ENCODE peak calls at places on chromosomes 16 and 17, in nine cellular contexts. U is pancreas, D is neural crest cell, J is AG10803, P is GM20000, A is thyroid gland, H is SK-N-SH, Z is Peyer's patch, T is brain microvascular endothelial cell. Y is an unnamed sample.

GRCh38 chr16:794853-795466 is 5.6 kb downstream of the GNG13 start:
- DNase-seq in P (no peak), J (no peak), D (no peak), H (no peak), U (no peak), Z (no peak), A (no peak), T (no peak), Y (no peak)

GRCh38 chr16:31833047-31833446 is 40.6 kb upstream of the ZNF267 start:
- DNase-seq in Z (no peak), J (no peak), P (no peak), D (no peak), H (no peak), U (no peak), T (no peak), A (no peak), Y (no peak)

GRCh38 chr16:70018254-70018653 is 67.1 kb downstream of the CLEC18A start:
- DNase-seq in U (no peak), Z (no peak), H (peak), P (peak), J (peak), D (no peak), A (no peak), T (peak), Y (no peak)

GRCh38 chr16:12758031-12758669 is 45.5 kb downstream of the CPPED1 start:
- DNase-seq in J (no peak), T (no peak), P (no peak), Z (no peak), H (peak), D (no peak), U (no peak), A (no peak), Y (no peak)

GRCh38 chr17:43056051-43056450 is 31.0 kb downstream of the RND2 start:
- DNase-seq in P (no peak), A (peak), Z (no peak), H (no peak), T (no peak), U (no peak), D (no peak), J (no peak), Y (no peak)

GRCh38 chr17:1941241-1942065 is 83.7 kb downstream of the RTN4RL1 start:
- DNase-seq in A (no peak), U (no peak), T (no peak), P (no peak), D (no peak), H (no peak), Z (peak), J (no peak), Y (no peak)

GRCh38 chr16:23826528-23827244 is 9.1 kb upstream of the PRKCB start:
- DNase-seq in D (no peak), J (no peak), A (no peak), Z (no peak), P (peak), H (no peak), U (no peak), T (no peak), Y (no peak)

GRCh38 chr17:64504769-64505319 is 1.2 kb downstream of the DDX5 start:
- DNase-seq in T (peak), D (no peak), H (no peak), Z (no peak), U (peak), A (no peak), J (peak), P (no peak), Y (no peak)

GRCh38 chr16:3983081-3983520 is 102.6 kb upstream of the CREBBP start:
- DNase-seq in T (peak), A (peak), P (peak), U (peak), Z (peak), J (peak), D (peak), H (peak), Y (peak)

GRCh38 chr17:77419547-77420475 is 279.0 kb downstream of the SEC14L1 start:
- DNase-seq in D (no peak), U (no peak), J (peak), P (no peak), Z (no peak), A (no peak), H (peak), T (no peak), Y (peak)

GRCh38 chr17:10205549-10206185 is 7.3 kb upstream of the GAS7 start:
- DNase-seq in T (no peak), Z (no peak), A (no peak), U (no peak), D (no peak), H (no peak), P (no peak), J (no peak), Y (no peak)

GRCh38 chr16:67284699-67285646 is 5.6 kb downstream of the PLEKHG4 start:
- DNase-seq in P (no peak), T (no peak), D (peak), U (peak), J (no peak), A (peak), H (peak), Z (peak), Y (peak)
- TF ChIP-seq CTCF in P (no peak), T (peak), D (peak), U (peak), J (peak), A (peak), H (peak), Z (peak), Y (no peak)

GRCh38 chr17:73340093-73340596 is 28.3 kb upstream of the CDC42EP4 start:
- DNase-seq in U (no peak), A (no peak), D (no peak), H (no peak), P (no peak), Z (no peak), T (peak), J (peak), Y (no peak)
- TF ChIP-seq CTCF in U (no peak), A (no peak), D (no peak), H (peak), P (no peak), Z (no peak), T (peak), J (peak), Y (no peak)

GRCh38 chr16:21689107-21689506 is 25.3 kb downstream of the OTOA start:
- DNase-seq in Z (no peak), P (no peak), H (no peak), U (no peak), D (no peak), J (no peak), A (no peak), T (no peak), Y (no peak)

GRCh38 chr16:21685034-21685455 is 21.3 kb downstream of the OTOA start:
- DNase-seq in P (no peak), H (no peak), J (no peak), A (no peak), T (no peak), D (peak), Z (no peak), U (no peak), Y (no peak)

GRCh38 chr16:21683184-21683583 is 19.4 kb downstream of the OTOA start:
- DNase-seq in U (no peak), D (no peak), H (no peak), A (no peak), T (no peak), Z (no peak), P (no peak), J (no peak), Y (no peak)

GRCh38 chr16:21684199-21684598 is 20.4 kb downstream of the OTOA start:
- DNase-seq in P (peak), H (peak), J (no peak), T (no peak), A (peak), U (no peak), D (peak), Z (no peak), Y (no peak)
- TF ChIP-seq CTCF in P (peak), H (peak), J (peak), T (peak), A (no peak), U (peak), D (peak), Z (no peak), Y (peak)

GRCh38 chr17:38693700-38694329 is 11.3 kb upstream of the MLLT6 start:
- DNase-seq in A (peak), T (no peak), H (peak), Z (no peak), J (peak), U (peak), D (no peak), P (no peak), Y (no peak)
- TF ChIP-seq CTCF in A (no peak), T (no peak), H (no peak), Z (no peak), J (peak), U (no peak), D (no peak), P (no peak), Y (no peak)

DNA sequence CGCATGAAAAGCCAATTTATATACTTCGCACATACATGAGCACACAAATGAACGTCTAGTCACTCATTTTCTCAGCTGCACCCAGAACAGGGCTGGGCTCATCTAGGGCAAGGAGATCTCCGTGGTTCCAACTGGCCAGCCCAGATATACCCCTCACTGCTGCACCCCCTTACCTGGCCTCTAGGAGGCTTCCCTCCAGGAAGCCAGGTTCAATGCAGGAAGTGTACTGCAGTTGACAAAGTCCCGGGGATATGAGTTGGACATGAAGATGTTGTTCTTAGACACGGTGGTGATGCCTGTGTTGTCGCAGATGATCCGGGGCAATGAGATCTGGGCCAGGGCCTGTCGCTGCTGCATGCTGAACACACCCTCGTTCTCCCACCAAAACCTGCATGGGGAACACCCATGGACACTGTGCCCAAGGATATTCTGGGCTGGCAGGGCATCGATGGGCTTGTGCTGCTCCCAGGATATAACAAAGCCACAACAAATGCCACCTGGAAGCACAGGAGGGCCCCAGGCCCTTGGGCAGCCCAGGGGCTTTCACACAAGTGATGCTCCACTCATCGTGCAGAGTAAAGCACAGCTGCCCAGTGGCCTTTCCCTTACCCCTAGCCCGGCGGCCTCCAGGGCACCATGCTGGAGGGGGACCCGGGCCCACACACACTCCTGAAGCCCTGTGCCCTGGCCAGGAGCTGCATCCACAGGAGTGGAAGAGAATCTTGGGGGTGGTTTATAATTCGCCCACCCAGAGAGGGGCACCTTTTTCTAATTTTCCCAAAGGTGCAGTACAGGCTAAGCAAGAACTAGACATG is 10.1 kb downstream of the MPO start:
- DNase-seq in J (no peak), A (no peak), P (no peak), T (no peak), D (no peak), U (no peak), Z (no peak), H (peak), Y (no peak)
- TF ChIP-seq CTCF in J (no peak), A (no peak), P (no peak), T (peak), D (peak), U (peak), Z (no peak), H (peak), Y (peak)

GRCh38 chr16:30650369-30651123 is at the start of gene PRR14:
- DNase-seq in U (peak), T (peak), H (peak), A (peak), J (peak), P (peak), Z (peak), D (peak), Y (peak)
- TF ChIP-seq CTCF in U (peak), T (peak), H (no peak), A (peak), J (no peak), P (no peak), Z (peak), D (peak), Y (peak)

GRCh38 chr17:81576621-81577277 is 24.6 kb upstream of the FAAP100 start:
- DNase-seq in H (no peak), T (peak), Z (no peak), A (peak), J (peak), D (no peak), U (no peak), P (no peak), Y (no peak)
- TF ChIP-seq CTCF in H (peak), T (peak), Z (no peak), A (no peak), J (no peak), D (no peak), U (no peak), P (no peak), Y (no peak)

GRCh38 chr16:82735696-82736095 is 108.9 kb downstream of the CDH13 start:
- DNase-seq in A (no peak), H (no peak), U (no peak), T (no peak), D (no peak), Z (no peak), J (peak), P (no peak), Y (no peak)

GRCh38 chr16:82741073-82741615 is 114.4 kb downstream of the CDH13 start:
- DNase-seq in U (no peak), J (no peak), T (peak), H (no peak), D (no peak), A (no peak), P (no peak), Z (no peak), Y (no peak)

GRCh38 chr16:82736161-82736697 is 109.5 kb downstream of the CDH13 start:
- DNase-seq in Z (no peak), T (no peak), U (no peak), J (no peak), D (no peak), P (no peak), A (no peak), H (no peak), Y (no peak)

GRCh38 chr16:82735176-82735575 is 108.4 kb downstream of the CDH13 start:
- DNase-seq in D (no peak), H (no peak), A (peak), J (peak), P (no peak), T (no peak), Z (no peak), U (no peak), Y (no peak)

DNA sequence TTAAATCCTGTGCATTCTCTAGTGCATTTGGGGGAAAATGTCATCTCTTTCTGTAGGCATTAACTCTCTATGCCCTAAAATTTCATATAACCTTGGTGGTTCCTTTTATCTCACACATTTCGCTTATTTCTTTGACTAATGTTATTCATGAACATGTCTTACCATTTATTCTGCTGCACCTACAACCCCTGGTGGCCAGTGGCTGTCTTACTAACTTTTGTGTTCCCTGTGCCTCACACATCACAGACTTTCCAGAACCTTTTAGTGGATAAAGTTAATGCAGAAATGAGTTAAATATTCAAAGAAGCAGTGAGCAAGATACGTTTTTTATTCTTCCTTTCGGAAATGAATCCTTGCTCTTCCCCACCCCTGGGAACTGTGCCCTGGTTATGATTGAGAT is 111.9 kb downstream of the CDH13 start:
- DNase-seq in J (no peak), D (no peak), A (no peak), H (no peak), Z (no peak), T (peak), P (no peak), U (no peak), Y (no peak)
- TF ChIP-seq CTCF in J (peak), D (peak), A (no peak), H (peak), Z (no peak), T (peak), P (no peak), U (no peak), Y (peak)